ENCODE peak calls at places on chromosomes 6 and 20, in seven cellular contexts. One of them, this sample, is unnamed.

GRCh38 chr6:36743538-36744441 is 46.2 kb downstream of the RAB44 start:
- ATAC-seq in B cell: peak; percentile 57
- ATAC-seq in activated CD8-positive, alpha-beta T cell treated with anti-CD3 and anti-CD28 coated beads, Interleukin-2, amount 10 ng/mL, durations not matched to agents 7 days and 5 days: no peak
- ATAC-seq in right lobe of liver: no peak
- ATAC-seq in body of pancreas: no peak
- ATAC-seq in CD8-positive, alpha-beta T cell: no peak
- ATAC-seq in left lobe of liver: no peak
- ATAC-seq in this sample: no peak

GRCh38 chr6:165817148-165817547 is 154.1 kb upstream of the PDE10A start:
- ATAC-seq in B cell: no peak
- ATAC-seq in activated CD8-positive, alpha-beta T cell treated with anti-CD3 and anti-CD28 coated beads, Interleukin-2, amount 10 ng/mL, durations not matched to agents 7 days and 5 days: no peak
- ATAC-seq in right lobe of liver: no peak
- ATAC-seq in body of pancreas: no peak
- ATAC-seq in CD8-positive, alpha-beta T cell: no peak
- ATAC-seq in left lobe of liver: no peak
- ATAC-seq in this sample: no peak

GRCh38 chr20:32707691-32708581 is 34.2 kb upstream of the C20orf203 start:
- ATAC-seq in B cell: no peak
- ATAC-seq in activated CD8-positive, alpha-beta T cell treated with anti-CD3 and anti-CD28 coated beads, Interleukin-2, amount 10 ng/mL, durations not matched to agents 7 days and 5 days: no peak
- ATAC-seq in right lobe of liver: no peak
- ATAC-seq in body of pancreas: no peak
- ATAC-seq in CD8-positive, alpha-beta T cell: no peak
- ATAC-seq in left lobe of liver: no peak
- ATAC-seq in this sample: no peak

GRCh38 chr20:8723296-8723695 is 345.6 kb upstream of the PLCB4 start:
- ATAC-seq in B cell: no peak
- ATAC-seq in activated CD8-positive, alpha-beta T cell treated with anti-CD3 and anti-CD28 coated beads, Interleukin-2, amount 10 ng/mL, durations not matched to agents 7 days and 5 days: no peak
- ATAC-seq in right lobe of liver: no peak
- ATAC-seq in body of pancreas: no peak
- ATAC-seq in CD8-positive, alpha-beta T cell: no peak
- ATAC-seq in left lobe of liver: no peak
- ATAC-seq in this sample: no peak

GRCh38 chr6:25175656-25176055 is 103.5 kb upstream of the CARMIL1 start:
- ATAC-seq in B cell: no peak
- ATAC-seq in activated CD8-positive, alpha-beta T cell treated with anti-CD3 and anti-CD28 coated beads, Interleukin-2, amount 10 ng/mL, durations not matched to agents 7 days and 5 days: no peak
- ATAC-seq in right lobe of liver: no peak
- ATAC-seq in body of pancreas: no peak
- ATAC-seq in CD8-positive, alpha-beta T cell: no peak
- ATAC-seq in left lobe of liver: no peak
- ATAC-seq in this sample: no peak

GRCh38 chr6:111759413-111759835 is 113.8 kb downstream of the FYN start:
- ATAC-seq in B cell: no peak
- ATAC-seq in activated CD8-positive, alpha-beta T cell treated with anti-CD3 and anti-CD28 coated beads, Interleukin-2, amount 10 ng/mL, durations not matched to agents 7 days and 5 days: peak; percentile 40
- ATAC-seq in right lobe of liver: no peak
- ATAC-seq in body of pancreas: no peak
- ATAC-seq in CD8-positive, alpha-beta T cell: peak; percentile 14
- ATAC-seq in left lobe of liver: no peak
- ATAC-seq in this sample: peak; percentile 16

GRCh38 chr6:95209007-95209406 is 368.3 kb upstream of the MANEA start:
- ATAC-seq in B cell: no peak
- ATAC-seq in activated CD8-positive, alpha-beta T cell treated with anti-CD3 and anti-CD28 coated beads, Interleukin-2, amount 10 ng/mL, durations not matched to agents 7 days and 5 days: no peak
- ATAC-seq in right lobe of liver: no peak
- ATAC-seq in body of pancreas: no peak
- ATAC-seq in CD8-positive, alpha-beta T cell: no peak
- ATAC-seq in left lobe of liver: no peak
- ATAC-seq in this sample: no peak

GRCh38 chr6:37878150-37878710 is 58.7 kb downstream of the ZFAND3 start:
- ATAC-seq in B cell: peak; percentile 21
- ATAC-seq in activated CD8-positive, alpha-beta T cell treated with anti-CD3 and anti-CD28 coated beads, Interleukin-2, amount 10 ng/mL, durations not matched to agents 7 days and 5 days: no peak
- ATAC-seq in right lobe of liver: peak; percentile 36
- ATAC-seq in body of pancreas: peak; percentile 18
- ATAC-seq in CD8-positive, alpha-beta T cell: no peak
- ATAC-seq in left lobe of liver: peak; percentile 45
- ATAC-seq in this sample: no peak